ENCODE peak calls at places on chromosomes 4 and X, in eight cellular contexts. P is upper lobe of left lung, G is IMR-90, A is A549, R is HCT116, Q is HepG2, O is heart left ventricle, W is GM12878. J is an unnamed sample.

GRCh38 chr4:144754562-144755410 is 108.8 kb downstream of the HHIP start:
- ATAC-seq in G (peak), O (no peak), R (peak), A (no peak), Q (no peak), P (no peak), W (peak), J (no peak)

GRCh38 chr4:53640576-53641459 is 49.5 kb upstream of the LNX1 start:
- ATAC-seq in R (no peak), Q (no peak), P (peak), W (peak), O (no peak), A (no peak), G (no peak), J (no peak)

GRCh38 chrX:106940068-106940467 is 19.9 kb downstream of the CLDN2 start:
- ATAC-seq in P (no peak), W (no peak), A (no peak), O (no peak), G (no peak), R (no peak), Q (no peak), J (no peak)

GRCh38 chr4:100631281-100631968 is 113.6 kb upstream of the EMCN start:
- ATAC-seq in Q (no peak), G (no peak), R (no peak), P (no peak), A (no peak), W (no peak), O (no peak), J (no peak)

GRCh38 chr4:94673961-94674360 is 83.8 kb upstream of the BMPR1B start:
- ATAC-seq in W (no peak), G (no peak), O (no peak), Q (no peak), A (no peak), P (no peak), R (no peak), J (no peak)

GRCh38 chr4:128228021-128228571 is 59.5 kb downstream of the PGRMC2 start:
- ATAC-seq in P (no peak), O (no peak), G (peak), A (no peak), Q (no peak), W (no peak), R (peak), J (no peak)

GRCh38 chr4:22240814-22241213 is 275.1 kb downstream of the ADGRA3 start:
- ATAC-seq in P (no peak), A (no peak), O (no peak), R (no peak), Q (no peak), W (no peak), G (no peak), J (no peak)

GRCh38 chrX:486325-486724 is 99.6 kb upstream of the PPP2R3B start:
- ATAC-seq in W (no peak), O (no peak), Q (no peak), G (no peak), R (no peak), A (no peak), P (no peak), J (no peak)

GRCh38 chrX:148282504-148282903 is 217.9 kb upstream of the AFF2 start:
- ATAC-seq in A (no peak), R (no peak), W (no peak), Q (no peak), G (no peak), P (no peak), O (no peak), J (no peak)

GRCh38 chr4:42357325-42357724 is 40.0 kb upstream of the SHISA3 start:
- ATAC-seq in G (no peak), P (no peak), O (no peak), R (no peak), Q (no peak), W (peak), A (no peak), J (no peak)

GRCh38 chr4:86841309-86841708 is 7.9 kb downstream of the SLC10A6 start:
- ATAC-seq in W (no peak), A (no peak), P (no peak), R (no peak), G (peak), O (no peak), Q (no peak), J (no peak)

GRCh38 chrX:132965461-132965860 is 7.0 kb upstream of the HS6ST2 start:
- ATAC-seq in O (no peak), Q (no peak), G (no peak), P (no peak), W (no peak), A (no peak), R (no peak), J (no peak)

GRCh38 chr4:187666634-187667033 is 328.9 kb upstream of the ZFP42 start:
- ATAC-seq in W (no peak), Q (no peak), R (no peak), G (peak), O (no peak), A (no peak), P (peak), J (peak)

GRCh38 chr4:95522682-95523410 is 25.9 kb downstream of the UNC5C start:
- ATAC-seq in W (peak), O (no peak), A (no peak), P (no peak), G (no peak), R (no peak), Q (no peak), J (no peak)

GRCh38 chrX:110449312-110449711 is 90.7 kb downstream of the RTL9 start:
- ATAC-seq in R (no peak), W (no peak), P (no peak), G (no peak), O (no peak), Q (no peak), A (no peak), J (no peak)

GRCh38 chr4:147076728-147077127 is 131.1 kb upstream of the TTC29 start:
- ATAC-seq in R (no peak), P (no peak), Q (no peak), A (no peak), O (no peak), G (no peak), W (no peak), J (no peak)

GRCh38 chr4:150164055-150164454 is 85.8 kb downstream of the DCLK2 start:
- ATAC-seq in Q (no peak), W (no peak), P (no peak), A (no peak), R (no peak), G (no peak), O (peak), J (no peak)

GRCh38 chr4:183988874-183989273 is 83.8 kb downstream of the STOX2 start:
- ATAC-seq in A (no peak), Q (no peak), O (no peak), W (no peak), R (no peak), G (no peak), P (no peak), J (no peak)

GRCh38 chrX:65674351-65674893 is 7.0 kb downstream of the MSN start:
- ATAC-seq in G (peak), Q (no peak), P (peak), A (no peak), W (peak), R (no peak), O (peak), J (no peak)

GRCh38 chrX:65601126-65601525 is 66.3 kb upstream of the MSN start:
- ATAC-seq in R (no peak), Q (no peak), G (peak), W (no peak), P (peak), O (peak), A (no peak), J (peak)

GRCh38 chr4:40998680-40999358 is 215.5 kb downstream of the APBB2 start:
- ATAC-seq in A (peak), P (no peak), G (no peak), W (no peak), Q (no peak), O (peak), R (peak), J (peak)

GRCh38 chrX:13432376-13432775 is 112.5 kb upstream of the ATXN3L start:
- ATAC-seq in R (no peak), O (peak), A (no peak), P (peak), W (peak), G (peak), Q (no peak), J (peak)

GRCh38 chrX:108036298-108036973 is 8.4 kb upstream of the VSIG1 start:
- ATAC-seq in G (peak), W (no peak), Q (peak), R (no peak), A (peak), P (peak), O (no peak), J (no peak)

GRCh38 chrX:46549914-46550313 is 4.7 kb upstream of the ZNF674 start:
- ATAC-seq in W (no peak), Q (no peak), P (no peak), A (no peak), O (no peak), G (no peak), R (no peak), J (no peak)

GRCh38 chr4:129968366-129968765 is 872.4 kb downstream of the C4orf33 start:
- ATAC-seq in G (no peak), W (no peak), O (no peak), A (no peak), R (no peak), P (no peak), Q (no peak), J (no peak)

GRCh38 chr4:38601244-38601915 is 62.6 kb upstream of the KLF3 start:
- ATAC-seq in G (peak), R (no peak), A (peak), W (no peak), P (peak), O (peak), Q (peak), J (no peak)

GRCh38 chrX:73562458-73562857 is 539 bp upstream of the CHIC1 start:
- ATAC-seq in P (no peak), Q (no peak), W (peak), R (no peak), G (peak), O (peak), A (no peak), J (peak)

GRCh38 chr4:122854860-122855259 is 28.2 kb downstream of the FGF2 start:
- ATAC-seq in P (peak), A (peak), G (no peak), R (no peak), W (no peak), Q (peak), O (peak), J (peak)

GRCh38 chr4:17152941-17153340 is 254.5 kb upstream of the LDB2 start:
- ATAC-seq in Q (no peak), O (no peak), G (no peak), A (no peak), W (no peak), R (no peak), P (no peak), J (no peak)

GRCh38 chrX:9456250-9457074 is 8.4 kb upstream of the TBL1X start:
- ATAC-seq in R (no peak), W (no peak), O (no peak), Q (peak), A (no peak), G (no peak), P (peak), J (peak)

GRCh38 chr4:185311113-185311888 is 84.4 kb downstream of the LRP2BP start:
- ATAC-seq in W (peak), Q (no peak), R (no peak), O (no peak), A (no peak), P (no peak), G (no peak), J (no peak)

GRCh38 chrX:73127700-73128241 is 48.5 kb upstream of the PABPC1L2A start:
- ATAC-seq in W (no peak), A (no peak), O (peak), P (no peak), G (no peak), R (no peak), Q (no peak), J (peak)

GRCh38 chrX:122245175-122245574 is 938.9 kb upstream of the GRIA3 start:
- ATAC-seq in A (no peak), Q (no peak), P (no peak), O (no peak), R (no peak), W (no peak), G (no peak), J (no peak)

GRCh38 chr4:95627709-95628108 is 78.9 kb upstream of the UNC5C start:
- ATAC-seq in R (no peak), P (no peak), W (no peak), A (no peak), O (peak), G (no peak), Q (no peak), J (no peak)

GRCh38 chr4:84492290-84492689 is 6.8 kb downstream of the NKX6-1 start:
- ATAC-seq in R (no peak), W (no peak), Q (no peak), O (no peak), P (no peak), A (no peak), G (no peak), J (no peak)

GRCh38 chr4:64564126-64564525 is 154.9 kb upstream of the TECRL start:
- ATAC-seq in G (no peak), A (no peak), R (no peak), Q (no peak), P (no peak), O (no peak), W (no peak), J (no peak)

GRCh38 chr4:74097631-74098550 is 1.1 kb downstream of the CXCL2 start:
- ATAC-seq in Q (no peak), A (no peak), R (no peak), G (no peak), P (no peak), O (no peak), W (no peak), J (no peak)
- TF ChIP-seq POLR2A in Q (no peak), A (no peak), R (no peak), G (peak), P (no peak), O (no peak), W (no peak), J (no peak)

DNA sequence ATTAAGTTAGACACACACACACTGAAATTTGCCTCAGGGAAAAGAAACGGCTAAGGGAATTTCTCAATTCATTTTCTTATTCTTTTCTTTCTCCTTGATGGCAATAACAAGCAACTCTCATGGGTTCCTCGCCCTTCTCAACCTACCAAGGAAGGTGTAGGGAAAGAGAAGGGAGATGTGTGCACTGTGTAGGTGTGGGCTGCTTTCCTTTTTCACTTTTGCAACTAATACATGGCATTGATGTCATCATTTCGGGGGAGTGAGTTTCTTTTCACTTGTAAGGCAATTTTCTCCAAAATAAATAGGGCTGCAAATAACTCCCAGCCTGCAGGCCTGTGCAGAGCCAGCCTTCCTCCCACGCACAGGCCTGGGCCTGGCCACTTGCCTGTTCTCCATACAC is 41.5 kb downstream of the SOD3 start:
- ATAC-seq in P (no peak), G (no peak), O (no peak), Q (no peak), A (no peak), R (no peak), W (no peak), J (no peak)
- H3K27ac ChIP-seq in P (no peak), G (no peak), O (no peak), Q (no peak), A (no peak), R (no peak), W (no peak), J (peak)

GRCh38 chr4:173685761-173686260 is 155.8 kb upstream of the HAND2 start:
- ATAC-seq in P (no peak), G (peak), O (no peak), W (no peak), A (no peak), R (no peak), Q (no peak), J (no peak)
- TF ChIP-seq POLR2A in P (no peak), G (no peak), O (no peak), W (no peak), A (no peak), R (no peak), Q (no peak), J (no peak)

DNA sequence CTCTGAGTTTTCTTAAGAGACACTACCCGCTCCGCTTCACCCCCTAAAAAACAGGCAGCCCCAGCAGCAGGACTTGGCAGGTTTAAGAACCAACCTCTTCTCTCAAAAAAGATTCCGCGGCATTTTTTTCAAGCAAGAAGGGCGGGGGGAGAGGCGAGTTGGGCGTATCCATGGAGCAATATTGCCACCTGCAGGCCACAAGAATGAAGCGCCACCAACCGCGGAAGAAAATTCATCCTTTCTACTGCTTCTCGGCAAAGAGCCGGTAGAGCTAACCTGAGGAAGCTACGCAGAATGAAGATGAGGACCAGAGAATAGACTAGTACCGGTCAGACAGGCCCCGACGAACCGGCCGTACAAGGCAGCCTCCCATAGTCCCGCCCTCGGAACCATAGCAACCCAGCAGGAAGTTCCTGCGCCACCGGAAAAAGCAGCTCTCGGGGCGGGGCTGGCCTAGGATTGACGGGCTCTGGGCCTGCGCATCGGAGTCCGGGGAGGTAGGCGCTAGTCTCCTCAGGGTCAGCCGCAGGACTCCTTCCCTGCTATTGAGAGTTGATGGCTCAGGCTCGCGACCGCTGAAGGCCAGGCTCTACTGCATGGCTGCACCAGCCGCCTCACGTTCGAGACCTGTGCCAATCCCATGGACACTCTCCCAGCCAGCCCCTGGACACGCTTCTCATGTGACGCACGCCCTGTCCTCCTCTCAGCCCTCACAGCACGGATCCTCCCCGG is 76.9 kb downstream of the MAGED4 start:
- ATAC-seq in G (peak), W (peak), O (peak), R (peak), A (peak), Q (peak), P (peak), J (peak)
- H3K27ac ChIP-seq in G (peak), W (peak), O (peak), R (peak), A (peak), Q (peak), P (peak), J (peak)

DNA sequence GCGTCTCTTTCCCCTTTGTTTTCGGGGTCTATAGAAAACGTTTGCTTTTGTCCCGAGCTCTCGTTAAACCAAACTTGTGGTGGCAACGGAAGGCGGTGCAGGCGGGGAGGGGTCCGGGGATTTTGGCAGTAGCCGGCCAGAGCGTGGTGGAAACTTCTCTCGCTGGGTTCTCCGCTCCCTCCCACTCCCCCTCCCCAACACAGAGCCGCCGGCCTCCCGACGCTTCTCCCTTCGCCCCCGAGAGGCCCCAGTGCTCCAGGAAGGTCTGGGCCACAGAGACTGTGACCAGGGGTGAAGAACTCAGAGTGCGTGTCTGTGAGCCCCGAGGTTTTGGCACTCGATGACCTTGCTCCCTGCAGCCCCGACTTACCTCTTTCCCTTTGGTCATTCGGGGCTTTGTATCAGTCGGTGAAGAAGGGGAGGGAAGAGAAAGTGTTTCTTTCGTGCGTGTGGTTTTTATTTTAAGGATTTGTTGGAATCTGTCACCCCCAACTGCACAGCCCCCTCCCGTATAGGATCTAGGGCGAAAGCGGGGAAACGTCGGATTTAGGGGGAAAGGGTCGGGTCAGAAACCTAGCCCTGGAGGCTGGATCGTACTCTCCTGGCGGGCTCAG is 9.0 kb upstream of the BCOR start:
- ATAC-seq in R (no peak), P (no peak), G (no peak), W (no peak), O (no peak), A (no peak), Q (no peak), J (no peak)
- TF ChIP-seq POLR2A in R (no peak), P (no peak), G (no peak), W (no peak), O (no peak), A (no peak), Q (peak), J (no peak)

GRCh38 chrX:39815621-39816020 is 282.1 kb downstream of the BCOR start:
- ATAC-seq in W (peak), O (no peak), Q (no peak), A (no peak), G (no peak), P (no peak), R (no peak), J (no peak)
- H3K27ac ChIP-seq in W (no peak), O (no peak), Q (no peak), A (no peak), G (no peak), P (no peak), R (no peak), J (no peak)

DNA sequence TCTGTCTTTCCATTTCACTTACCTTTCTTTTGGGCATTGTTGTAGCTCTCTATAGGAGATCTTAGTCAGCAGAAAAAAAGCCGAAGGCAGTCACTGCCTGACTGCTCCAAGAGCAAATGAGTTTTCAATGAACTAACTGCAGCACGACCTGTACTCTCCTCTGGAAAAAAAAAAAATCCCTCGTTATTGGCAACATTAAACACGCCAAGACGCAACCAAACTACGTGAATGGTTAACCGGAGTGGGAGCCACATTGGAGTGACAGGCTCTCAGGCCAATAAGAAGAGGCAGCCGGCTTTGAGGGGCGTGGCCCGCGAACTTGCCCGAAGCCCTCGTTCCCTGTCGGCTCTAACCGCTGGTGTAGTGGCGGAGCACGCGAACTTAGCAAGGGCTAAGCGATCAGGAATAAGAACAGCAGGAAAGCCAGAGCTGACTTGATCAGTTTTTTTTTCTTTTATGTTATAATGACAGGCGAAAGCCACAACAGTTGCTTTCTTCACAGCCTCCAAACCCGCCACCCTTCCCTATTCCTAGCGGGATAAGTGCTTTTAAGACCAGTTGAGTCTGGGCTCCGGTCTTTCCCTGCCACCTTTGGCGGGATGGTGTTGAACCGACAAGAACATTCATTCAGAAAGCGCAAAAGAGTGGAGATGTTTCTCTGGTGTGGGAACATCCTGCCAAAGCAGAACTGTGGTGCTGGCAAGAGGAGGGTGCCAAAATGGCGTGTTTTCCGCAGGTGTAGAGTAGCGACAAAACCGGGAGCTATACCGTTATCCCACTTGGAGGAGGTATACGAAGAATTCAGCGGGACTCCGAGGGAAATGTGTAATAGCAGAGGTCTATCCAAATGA is 80.0 kb downstream of the HMGN5 start:
- ATAC-seq in R (peak), P (peak), G (peak), W (peak), A (peak), Q (peak), O (peak), J (peak)
- TF ChIP-seq POLR2A in R (peak), P (no peak), G (no peak), W (no peak), A (no peak), Q (no peak), O (no peak), J (no peak)

J was measured in gastroesophageal sphincter.